ENCODE peak calls at places on chromosomes 1 and 21, in ten cellular contexts. P is left ventricle myocardium inferior, W is colonic mucosa, B is Panc1, Y is right cardiac atrium, A is breast epithelium, E is tibial artery, O is transverse colon, S is suprapubic skin, G is cardiac muscle cell. J is an unnamed sample. For H3K4me1, the result is how much of the 10 kb centered on the place peaks cover.

GRCh38 chr1:118948796-118949195 is 39.3 kb downstream of the TBX15 start:
- DNase-seq in P (no peak), W (no peak), B (no peak), Y (no peak), A (no peak), E (no peak), O (no peak), S (no peak), G (no peak), J (no peak)

GRCh38 chr1:102858695-102859094 is 249.6 kb downstream of the COL11A1 start:
- DNase-seq in P (no peak), W (no peak), B (no peak), Y (no peak), A (no peak), E (no peak), O (no peak), S (no peak), G (no peak), J (no peak)

GRCh38 chr21:37079211-37079824 is 6.3 kb downstream of the TTC3 start:
- DNase-seq in P (no peak), W (no peak), B (no peak), Y (no peak), A (no peak), E (no peak), O (no peak), S (no peak), G (no peak), J (no peak)

GRCh38 chr1:3981261-3981660 is 81.2 kb upstream of the C1orf174 start:
- DNase-seq in P (no peak), W (no peak), B (no peak), Y (no peak), A (no peak), E (no peak), O (no peak), S (no peak), G (no peak), J (no peak)

GRCh38 chr1:6142036-6142621 is 38.0 kb downstream of the CHD5 start:
- DNase-seq in P (no peak), W (no peak), B (no peak), Y (peak), A (no peak), E (no peak), O (no peak), S (no peak), G (no peak), J (no peak)

GRCh38 chr1:212545941-212546638 is 62.5 kb upstream of the ATF3 start:
- DNase-seq in P (no peak), W (no peak), B (no peak), Y (no peak), A (no peak), E (no peak), O (no peak), S (no peak), G (no peak), J (no peak)

GRCh38 chr1:66542811-66543767 is 9.1 kb downstream of the SGIP1 start:
- DNase-seq in P (peak), W (peak), B (peak), Y (peak), A (peak), E (peak), O (peak), S (no peak), G (peak), J (no peak)

GRCh38 chr1:243748706-243749283 is 101.2 kb downstream of the AKT3 start:
- DNase-seq in P (no peak), W (no peak), B (peak), Y (no peak), A (no peak), E (no peak), O (no peak), S (no peak), G (peak), J (no peak)

GRCh38 chr1:62688687-62689085 is 500 bp upstream of the DOCK7 start:
- DNase-seq in P (no peak), W (peak), B (no peak), Y (no peak), A (no peak), E (no peak), O (no peak), S (no peak), G (no peak), J (no peak)

GRCh38 chr1:109579044-109579443 is 30.6 kb downstream of the GNAI3 start:
- DNase-seq in P (no peak), W (no peak), B (no peak), Y (no peak), A (no peak), E (no peak), O (no peak), S (no peak), G (no peak), J (no peak)

GRCh38 chr1:58515794-58516401 is 30.6 kb downstream of the OMA1 start:
- DNase-seq in P (no peak), W (peak), B (peak), Y (no peak), A (no peak), E (no peak), O (peak), S (no peak), G (peak), J (no peak)

GRCh38 chr1:119987689-119988088 is 81.8 kb downstream of the NOTCH2 start:
- DNase-seq in P (no peak), W (no peak), B (no peak), Y (no peak), A (no peak), E (no peak), O (no peak), S (no peak), G (no peak), J (peak)

GRCh38 chr1:223129229-223129851 is 13.7 kb downstream of the TLR5 start:
- DNase-seq in P (peak), W (peak), B (no peak), Y (peak), A (no peak), E (peak), O (peak), S (peak), G (peak), J (peak)

GRCh38 chr1:54996869-54997710 is 1.6 kb upstream of the BSND start:
- DNase-seq in P (no peak), W (no peak), B (no peak), Y (no peak), A (no peak), E (no peak), O (no peak), S (no peak), G (peak), J (no peak)

GRCh38 chr1:166811691-166812090 is 27.6 kb upstream of the POGK start:
- DNase-seq in P (no peak), W (no peak), B (no peak), Y (no peak), A (no peak), E (no peak), O (no peak), S (no peak), G (no peak), J (no peak)

GRCh38 chr1:1315435-1315901 is 7.1 kb downstream of the PUSL1 start:
- DNase-seq in P (no peak), W (no peak), B (no peak), Y (no peak), A (no peak), E (no peak), O (no peak), S (no peak), G (no peak), J (no peak)
- H3K4me1 ChIP-seq in P (under half), W (under half), B (under half), Y (under half), A (under half), E (under half), O (under half), S (under half), G (under half), J (under half)

GRCh38 chr1:9659328-9659727 is 7.8 kb downstream of the PIK3CD start:
- DNase-seq in P (no peak), W (no peak), B (no peak), Y (no peak), A (peak), E (no peak), O (no peak), S (no peak), G (no peak), J (no peak)
- H3K4me1 ChIP-seq in P (under half), W (under half), B (under half), Y (under half), A (under half), E (under half), O (under half), S (under half), G (under half), J (half or more)

GRCh38 chr1:92961896-92962752 is 862 bp upstream of the DIPK1A start:
- DNase-seq in P (peak), W (peak), B (no peak), Y (no peak), A (no peak), E (peak), O (peak), S (peak), G (peak), J (peak)
- H3K4me1 ChIP-seq in P (under half), W (under half), B (under half), Y (under half), A (under half), E (under half), O (under half), S (under half), G (under half), J (under half)

DNA sequence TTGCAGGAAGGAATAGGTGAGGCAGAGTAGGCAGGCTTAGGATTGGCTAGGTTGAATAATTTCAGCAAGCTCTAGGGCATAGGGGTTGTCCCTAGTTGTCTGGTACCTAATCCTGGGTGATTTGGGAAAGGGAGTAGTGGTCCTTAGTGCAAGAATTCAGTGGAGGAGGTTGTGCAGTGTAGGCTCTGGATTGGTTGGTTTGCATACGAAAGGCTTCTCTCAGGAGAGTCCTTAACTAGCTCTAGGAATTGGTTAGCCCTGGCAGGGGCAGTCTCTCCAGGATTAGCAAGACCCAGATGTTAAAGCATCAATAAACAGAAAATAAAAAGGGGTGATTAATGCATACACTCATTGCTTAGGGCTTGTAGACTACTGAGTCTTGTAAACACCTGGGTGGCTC is 9.6 kb upstream of the CD101 start:
- DNase-seq in P (no peak), W (no peak), B (no peak), Y (no peak), A (no peak), E (no peak), O (no peak), S (no peak), G (no peak), J (no peak)
- H3K4me1 ChIP-seq in P (under half), W (under half), B (under half), Y (under half), A (under half), E (under half), O (under half), S (under half), G (under half), J (under half)

GRCh38 chr1:182587666-182588438 is 1.2 kb downstream of the RNASEL start:
- DNase-seq in P (no peak), W (peak), B (no peak), Y (no peak), A (no peak), E (no peak), O (no peak), S (no peak), G (no peak), J (no peak)

GRCh38 chr1:182588460-182589396 is at the start of gene RNASEL:
- DNase-seq in P (peak), W (peak), B (no peak), Y (peak), A (peak), E (peak), O (peak), S (peak), G (peak), J (peak)

GRCh38 chr1:182584746-182585145 is 4.3 kb downstream of the RNASEL start:
- DNase-seq in P (no peak), W (peak), B (no peak), Y (no peak), A (no peak), E (no peak), O (no peak), S (no peak), G (no peak), J (no peak)

GRCh38 chr1:182586380-182586779 is 2.7 kb downstream of the RNASEL start:
- DNase-seq in P (no peak), W (peak), B (no peak), Y (no peak), A (no peak), E (no peak), O (no peak), S (no peak), G (no peak), J (no peak)

DNA sequence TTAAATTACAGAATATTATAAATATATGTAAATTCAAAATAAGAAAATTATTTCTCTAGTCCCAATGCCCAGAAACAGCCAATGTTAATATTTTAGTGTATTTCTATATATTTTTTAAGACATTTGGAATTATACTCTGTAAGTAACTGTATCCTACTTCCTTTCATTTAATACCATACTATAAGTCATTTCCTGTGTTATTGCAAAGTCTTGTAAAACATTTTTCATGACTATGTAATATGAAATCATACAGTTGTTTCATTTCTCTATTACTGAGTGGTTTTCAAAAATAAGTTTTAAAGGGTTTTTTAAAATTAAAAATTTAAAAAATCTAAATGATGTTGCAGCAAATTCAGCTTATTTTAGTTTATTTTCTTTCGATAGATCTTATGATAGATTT is 2.0 kb downstream of the RNASEL start:
- DNase-seq in P (no peak), W (no peak), B (no peak), Y (no peak), A (no peak), E (no peak), O (no peak), S (no peak), G (no peak), J (no peak)
- H3K4me1 ChIP-seq in P (under half), W (under half), B (under half), Y (under half), A (under half), E (under half), O (under half), S (under half), G (under half), J (under half)

GRCh38 chr1:93663191-93663614 is 18.4 kb downstream of the BCAR3 start:
- DNase-seq in P (no peak), W (no peak), B (no peak), Y (no peak), A (no peak), E (no peak), O (no peak), S (no peak), G (no peak), J (no peak)
- H3K4me1 ChIP-seq in P (half or more), W (under half), B (half or more), Y (under half), A (under half), E (half or more), O (under half), S (half or more), G (under half), J (under half)

DNA sequence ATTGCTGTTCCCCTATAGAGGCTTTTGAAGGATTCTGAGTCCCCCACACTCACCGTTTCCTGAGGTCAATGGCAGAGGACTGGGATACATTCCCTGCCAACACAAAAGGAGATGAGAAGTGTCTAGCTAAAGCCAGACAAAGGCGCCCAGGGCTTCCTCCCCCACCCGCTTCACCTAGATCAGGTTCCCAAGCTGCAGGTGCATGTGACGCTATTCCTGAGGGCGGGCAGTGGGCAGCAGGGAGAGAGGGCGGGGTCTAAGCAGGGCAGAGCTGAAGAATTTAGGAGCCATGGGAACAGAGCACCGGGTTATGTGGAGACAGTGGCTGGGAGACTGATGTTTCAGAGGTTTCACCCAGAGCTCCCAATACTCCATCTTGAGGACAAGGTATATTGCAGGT is 6.0 kb upstream of the ARHGEF2 start:
- DNase-seq in P (no peak), W (no peak), B (no peak), Y (no peak), A (no peak), E (no peak), O (no peak), S (no peak), G (no peak), J (no peak)
- H3K4me1 ChIP-seq in P (half or more), W (under half), B (under half), Y (under half), A (under half), E (half or more), O (under half), S (under half), G (under half), J (half or more)

GRCh38 chr1:150575518-150576366 is 3.7 kb downstream of the MCL1 start:
- DNase-seq in P (no peak), W (no peak), B (no peak), Y (no peak), A (no peak), E (no peak), O (no peak), S (no peak), G (no peak), J (no peak)
- H3K4me1 ChIP-seq in P (half or more), W (under half), B (under half), Y (under half), A (under half), E (half or more), O (half or more), S (half or more), G (under half), J (under half)

GRCh38 chr1:40820911-40821693 is 37.5 kb downstream of the KCNQ4 start:
- DNase-seq in P (no peak), W (no peak), B (no peak), Y (no peak), A (no peak), E (no peak), O (no peak), S (no peak), G (no peak), J (no peak)

GRCh38 chr1:40824591-40825429 is 37.4 kb downstream of the CITED4 start:
- DNase-seq in P (no peak), W (no peak), B (no peak), Y (no peak), A (no peak), E (no peak), O (no peak), S (no peak), G (no peak), J (no peak)

GRCh38 chr1:40823971-40824370 is 38.2 kb downstream of the CITED4 start:
- DNase-seq in P (no peak), W (no peak), B (no peak), Y (no peak), A (no peak), E (no peak), O (no peak), S (no peak), G (no peak), J (no peak)

GRCh38 chr1:40823345-40823744 is 38.8 kb downstream of the CITED4 start:
- DNase-seq in P (no peak), W (no peak), B (no peak), Y (no peak), A (no peak), E (no peak), O (no peak), S (no peak), G (no peak), J (no peak)

DNA sequence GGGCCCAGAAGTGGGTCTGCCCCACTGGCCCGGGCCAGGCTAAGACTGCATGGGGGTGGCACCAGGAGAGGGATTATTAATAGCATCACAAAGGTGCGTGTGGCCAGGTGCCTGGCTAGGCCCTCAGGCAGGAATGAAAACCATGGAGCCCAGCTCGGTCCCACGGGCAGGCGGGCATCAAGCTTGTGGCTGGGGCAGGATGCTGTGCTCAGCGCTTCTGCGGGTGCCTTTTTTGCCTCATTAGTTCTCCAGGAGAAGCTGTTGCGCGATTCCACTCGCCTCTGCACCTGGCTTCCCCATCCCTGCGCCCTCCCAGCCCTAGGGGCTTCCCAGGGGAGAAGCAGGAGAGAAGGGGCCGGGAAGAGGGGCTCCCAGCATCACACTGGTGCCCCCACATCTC is 39.3 kb downstream of the CITED4 start:
- DNase-seq in P (no peak), W (no peak), B (no peak), Y (no peak), A (no peak), E (no peak), O (no peak), S (no peak), G (no peak), J (no peak)
- H3K4me1 ChIP-seq in P (under half), W (under half), B (under half), Y (under half), A (under half), E (half or more), O (under half), S (under half), G (under half), J (under half)

J was measured in naive thymus-derived CD4-positive, alpha-beta T cell.